ENCODE peak calls at places on chromosomes 12 and 14, in nine cellular contexts. S is NCI-H345; V is nephron progenitor cell; O is Right ventricle myocardium superior; B is NK-92 treated with Interleukin-12 subunit alpha and Interleukin-12 subunit beta, amount 100 ng/mL, for 24 hours; T is activated T-cell treated with anti-CD3 and anti-CD28 coated beads, Interleukin-2, amount 50 U/mL, for 72 hours; L is breast epithelium; Y is NCI-H2107; N is COR-L47. C is an unnamed sample.

GRCh38 chr14:103348154-103348553 is 14.1 kb downstream of the EIF5 start:
- DNase-seq in B (no peak), S (no peak), Y (no peak), O (no peak), N (no peak), L (no peak), T (no peak), V (no peak), C (no peak)

GRCh38 chr14:60327447-60328331 is 78.7 kb downstream of the PPM1A start:
- DNase-seq in N (peak), V (peak), T (peak), O (no peak), Y (peak), B (no peak), L (no peak), S (peak), C (no peak)

GRCh38 chr14:36520601-36521525 is 831 bp upstream of the NKX2-1 start:
- DNase-seq in N (peak), O (no peak), T (no peak), B (no peak), L (no peak), V (peak), S (peak), Y (peak), C (no peak)

GRCh38 chr12:48717252-48717695 is 767 bp upstream of the CCNT1 start:
- DNase-seq in L (no peak), V (no peak), O (no peak), Y (no peak), N (no peak), B (no peak), S (no peak), T (no peak), C (no peak)

GRCh38 chr14:81517798-81518398 is 15.8 kb downstream of the SEL1L start:
- DNase-seq in N (no peak), L (no peak), B (no peak), T (no peak), O (peak), Y (no peak), V (no peak), S (no peak), C (no peak)

GRCh38 chr12:121224591-121224990 is 14.7 kb downstream of the P2RX4 start:
- DNase-seq in Y (no peak), L (no peak), O (no peak), V (no peak), N (no peak), S (no peak), B (no peak), T (peak), C (no peak)

GRCh38 chr14:69395929-69396328 is 2.2 kb downstream of the ERH start:
- DNase-seq in B (no peak), L (no peak), T (no peak), V (no peak), Y (no peak), S (no peak), O (no peak), N (no peak), C (no peak)

GRCh38 chr14:105885561-105886320 is 359.4 kb downstream of the TMEM121 start:
- DNase-seq in B (no peak), N (no peak), L (peak), Y (no peak), O (no peak), V (no peak), T (no peak), S (no peak), C (no peak)

GRCh38 chr12:68482660-68483059 is 128.0 kb upstream of the RAP1B start:
- DNase-seq in Y (no peak), T (peak), S (no peak), N (no peak), L (no peak), O (no peak), B (peak), V (no peak), C (no peak)

GRCh38 chr14:56491299-56492285 is 88.0 kb upstream of the TMEM260 start:
- DNase-seq in L (no peak), V (peak), S (peak), Y (peak), T (peak), B (no peak), O (no peak), N (peak), C (peak)

GRCh38 chr12:42508913-42509312 is 80.6 kb downstream of the PRICKLE1 start:
- DNase-seq in L (no peak), T (no peak), Y (no peak), N (no peak), B (no peak), O (no peak), S (no peak), V (no peak), C (no peak)

GRCh38 chr12:92085483-92086040 is 60.1 kb downstream of the BTG1 start:
- DNase-seq in O (no peak), L (no peak), B (no peak), T (no peak), V (no peak), S (no peak), Y (no peak), N (no peak), C (no peak)

GRCh38 chr12:100077367-100077766 is 65.3 kb downstream of the BLTP3B start:
- DNase-seq in O (no peak), B (no peak), N (peak), L (no peak), V (no peak), S (no peak), Y (no peak), T (no peak), C (no peak)

GRCh38 chr12:4327293-4327692 is 6.3 kb downstream of the TIGAR start:
- DNase-seq in V (no peak), S (no peak), T (no peak), L (no peak), N (no peak), Y (no peak), B (no peak), O (no peak), C (no peak)

GRCh38 chr14:103626150-103626850 is 2.7 kb upstream of the KLC1 start:
- DNase-seq in T (no peak), L (no peak), N (peak), Y (peak), O (no peak), S (no peak), V (no peak), B (no peak), C (no peak)

GRCh38 chr12:109738878-109739665 is 25.4 kb downstream of the FAM222A start:
- DNase-seq in S (no peak), N (no peak), B (no peak), V (peak), O (peak), L (peak), Y (no peak), T (no peak), C (no peak)

GRCh38 chr14:80395031-80395430 is 183.7 kb upstream of the DIO2 start:
- DNase-seq in T (no peak), N (no peak), O (no peak), Y (no peak), B (no peak), L (no peak), V (no peak), S (no peak), C (no peak)